ENCODE peak calls at places on chromosomes 4 and X, in four cellular contexts. Q, W, M and C are unnamed samples.

GRCh38 chr4:31051565-31051964 is 331.4 kb downstream of the PCDH7 start:
- DNase-seq in Q (no peak), W (no peak), M (no peak), C (no peak)

GRCh38 chr4:76703123-76703490 is 194.8 kb downstream of the SOWAHB start:
- DNase-seq in Q (no peak), W (no peak), M (no peak), C (no peak)

GRCh38 chrX:155065035-155065734 is 5.8 kb downstream of the CMC4 start:
- DNase-seq in Q (no peak), W (peak; percentile 80), M (no peak), C (no peak)

GRCh38 chr4:67052981-67053380 is 492.3 kb downstream of the CENPC start:
- DNase-seq in Q (no peak), W (no peak), M (no peak), C (no peak)

GRCh38 chrX:104172788-104173187 is 6.5 kb downstream of the FAM199X start:
- DNase-seq in Q (no peak), W (peak; percentile 26), M (no peak), C (no peak)

GRCh38 chr4:54063737-54064316 is 578 bp downstream of the CHIC2 start:
- DNase-seq in Q (peak; percentile 38), W (no peak), M (peak; percentile 53), C (no peak)

GRCh38 chr4:182843813-182844325 is 73.3 kb downstream of the DCTD start:
- DNase-seq in Q (no peak), W (no peak), M (no peak), C (no peak)

GRCh38 chr4:124833831-124834505 is 121.4 kb upstream of the ANKRD50 start:
- DNase-seq in Q (no peak), W (no peak), M (no peak), C (no peak)

GRCh38 chr4:122508083-122508482 is 51.6 kb upstream of the IL2 start:
- DNase-seq in Q (no peak), W (no peak), M (no peak), C (no peak)

GRCh38 chr4:128686810-128687209 is 122.7 kb upstream of the JADE1 start:
- DNase-seq in Q (no peak), W (no peak), M (no peak), C (no peak)

GRCh38 chr4:128322986-128323385 is 35.4 kb upstream of the PGRMC2 start:
- DNase-seq in Q (no peak), W (peak; percentile 77), M (no peak), C (no peak)

GRCh38 chr4:113635739-113636437 is 125.7 kb downstream of the CAMK2D start:
- DNase-seq in Q (no peak), W (peak; percentile 58), M (no peak), C (no peak)

GRCh38 chr4:73311428-73311827 is 52.8 kb upstream of the ANKRD17 start:
- DNase-seq in Q (no peak), W (peak; percentile 61), M (no peak), C (no peak)

GRCh38 chr4:119490335-119490734 is 138.3 kb downstream of the PDE5A start:
- DNase-seq in Q (peak; percentile 20), W (peak; percentile 39), M (no peak), C (no peak)

GRCh38 chr4:2852481-2852881 is 8.8 kb downstream of the ADD1 start:
- DNase-seq in Q (no peak), W (no peak), M (no peak), C (no peak)

GRCh38 chrX:85084770-85085393 is 81.2 kb downstream of the APOOL start:
- DNase-seq in Q (peak; percentile 5), W (peak; percentile 54), M (no peak), C (peak; percentile 25)

GRCh38 chrX:119069762-119070161 is 3.0 kb upstream of the CT47C1 start:
- DNase-seq in Q (no peak), W (no peak), M (no peak), C (no peak)

GRCh38 chr4:1472911-1473518 is 66.8 kb upstream of the NKX1-1 start:
- DNase-seq in Q (no peak), W (no peak), M (no peak), C (no peak)

GRCh38 chrX:49838374-49838773 is 9.3 kb downstream of the PAGE4 start:
- DNase-seq in Q (peak; percentile 24), W (peak; percentile 27), M (no peak), C (peak; percentile 20)

DNA sequence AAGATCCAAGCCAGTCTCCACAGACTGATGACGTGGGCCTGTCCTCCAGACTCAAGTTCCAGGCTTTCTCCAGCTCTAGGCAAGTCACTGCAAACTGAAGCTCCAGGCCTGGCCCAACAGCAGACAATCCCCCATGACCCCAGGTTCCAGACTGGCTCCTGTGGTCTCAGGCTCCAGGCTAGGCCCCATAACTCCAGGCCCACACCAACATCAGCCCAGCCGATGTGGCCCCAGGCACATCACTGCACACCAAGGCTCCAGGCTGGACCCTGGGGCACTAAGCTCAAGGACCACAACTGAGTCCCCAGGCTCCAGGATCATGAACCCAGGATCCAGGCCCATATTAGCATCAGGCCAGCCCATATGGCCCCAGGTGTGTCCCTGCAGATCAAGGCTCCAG is 143.6 kb downstream of the COX7B2 start:
- DNase-seq in Q (no peak), W (no peak), M (no peak), C (no peak)
- TF ChIP-seq CTCF in Q (no peak), W (no peak), M (no peak), C (no peak)

DNA sequence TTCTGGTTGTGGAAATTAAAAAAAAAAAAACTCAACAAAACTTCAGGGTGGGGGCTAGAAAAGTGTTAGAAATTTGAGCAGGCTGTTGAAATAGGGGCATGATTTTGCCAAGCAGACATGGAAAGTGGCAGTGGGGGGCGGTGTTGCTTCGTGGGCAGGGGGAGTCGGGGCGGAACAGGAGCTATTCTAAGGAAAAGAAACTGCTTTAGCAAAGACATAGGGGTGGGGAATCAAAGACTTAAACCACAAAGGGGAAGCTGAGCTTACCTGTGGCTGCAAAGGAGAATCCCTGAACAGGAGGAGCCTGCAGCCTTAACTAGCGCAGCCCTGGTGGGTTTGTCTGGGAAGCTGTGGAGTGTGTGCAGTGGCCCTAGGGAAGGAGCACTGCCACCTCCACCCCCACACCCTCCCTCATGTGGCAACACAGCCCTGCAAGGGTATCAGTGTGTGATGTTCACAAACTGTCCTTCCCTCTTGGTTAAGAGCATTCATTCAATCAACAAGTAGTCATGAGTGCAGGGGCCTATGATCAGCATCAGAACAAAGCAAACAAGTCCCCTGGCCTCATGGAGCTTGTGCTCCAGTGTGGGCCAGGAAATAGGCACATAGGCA is 20.5 kb downstream of the SEL1L3 start:
- DNase-seq in Q (no peak), W (no peak), M (no peak), C (no peak)
- TF ChIP-seq CTCF in Q (no peak), W (no peak), M (no peak), C (no peak)

GRCh38 chr4:184388106-184388505 is 86.2 kb downstream of the IRF2 start:
- DNase-seq in Q (no peak), W (no peak), M (no peak), C (no peak)

GRCh38 chr4:184392748-184393334 is 81.5 kb downstream of the IRF2 start:
- DNase-seq in Q (no peak), W (no peak), M (no peak), C (no peak)

GRCh38 chr4:184392321-184392720 is 82.0 kb downstream of the IRF2 start:
- DNase-seq in Q (no peak), W (no peak), M (no peak), C (no peak)

GRCh38 chr4:184387351-184387750 is 87.0 kb downstream of the IRF2 start:
- DNase-seq in Q (no peak), W (no peak), M (no peak), C (no peak)

GRCh38 chr4:184389978-184390518 is 84.3 kb downstream of the IRF2 start:
- DNase-seq in Q (no peak), W (no peak), M (no peak), C (no peak)
- TF ChIP-seq CTCF in Q (no peak), W (no peak), M (no peak), C (no peak)

DNA sequence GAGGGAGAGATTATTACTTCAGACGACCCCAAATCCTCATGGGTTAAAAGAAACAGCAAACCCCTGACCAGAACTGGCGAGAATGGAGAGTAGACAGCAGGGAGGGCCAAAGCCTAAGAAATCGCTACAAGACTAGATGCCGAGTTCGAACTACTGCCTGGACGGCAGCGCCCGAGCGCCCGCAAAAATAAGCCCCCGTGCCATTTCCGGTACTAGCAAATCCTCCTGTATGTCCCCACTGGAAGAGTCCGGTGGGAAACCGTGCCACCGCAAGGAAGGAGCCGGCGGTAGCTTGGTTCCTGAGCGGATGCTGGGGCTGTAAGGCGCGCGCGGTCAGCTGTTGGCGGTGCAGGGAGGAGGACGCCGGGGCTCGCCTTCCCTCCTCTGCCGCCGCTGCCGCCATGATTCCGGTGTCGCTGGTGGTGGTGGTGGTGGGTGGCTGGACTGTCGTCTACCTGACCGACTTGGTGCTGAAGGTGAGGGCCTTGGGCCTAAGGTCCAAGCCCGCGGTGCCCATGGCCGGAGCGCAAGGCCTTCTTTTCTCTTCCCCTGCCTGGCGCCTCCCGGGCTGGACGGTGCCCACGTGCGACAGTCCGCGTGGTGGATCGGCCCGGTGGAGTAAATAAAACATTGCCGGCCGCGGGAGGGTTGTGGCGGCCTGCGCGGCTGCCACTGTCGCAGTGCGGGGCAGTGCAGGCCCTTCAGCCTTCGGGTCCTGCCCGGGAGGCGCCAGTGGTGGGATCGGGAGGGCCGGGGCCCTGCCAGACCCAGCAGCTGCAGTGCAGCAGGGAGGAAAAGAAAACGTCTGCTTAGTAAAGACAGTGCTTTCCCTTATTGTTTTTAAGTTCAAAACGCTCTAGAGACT is at the start of gene MBTPS2:
- DNase-seq in Q (peak; percentile 77), W (peak; percentile 92), M (peak; percentile 87), C (peak; percentile 78)
- TF ChIP-seq CTCF in Q (no peak), W (peak; percentile 7), M (peak; percentile 5), C (no peak)

DNA sequence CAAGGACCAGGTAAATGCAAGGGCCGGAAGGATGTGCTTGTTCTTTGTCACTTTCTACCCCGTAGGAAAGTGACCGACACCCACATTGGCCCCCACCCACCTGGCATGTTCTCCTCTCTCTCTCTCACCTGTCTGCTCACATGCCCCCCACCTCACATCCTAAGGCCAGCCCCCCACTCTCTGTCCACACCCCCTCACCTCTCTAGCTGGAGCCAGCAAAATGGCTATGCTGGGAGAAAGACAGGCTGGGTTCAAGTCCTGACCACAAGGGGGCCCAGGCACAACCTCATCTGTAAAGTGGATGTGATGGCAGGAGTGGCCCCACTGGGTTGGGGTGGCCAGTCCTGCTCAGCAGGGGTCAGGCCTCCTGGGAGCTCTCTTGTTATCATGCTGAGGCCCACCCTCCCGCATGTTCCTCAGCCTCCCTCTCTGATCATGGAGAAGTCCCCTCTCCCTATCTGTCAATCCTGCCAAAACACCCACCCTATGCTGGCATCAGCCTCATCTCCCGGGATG is 1.7 kb upstream of the PPP2R2C start:
- DNase-seq in Q (peak; percentile 45), W (no peak), M (no peak), C (no peak)
- TF ChIP-seq CTCF in Q (peak; percentile 61), W (peak; percentile 20), M (no peak), C (no peak)

GRCh38 chrX:38717871-38718270 is 83.4 kb upstream of the MID1IP1 start:
- DNase-seq in Q (peak; percentile 3), W (peak; percentile 22), M (no peak), C (no peak)
- TF ChIP-seq CTCF in Q (peak; percentile 53), W (peak; percentile 52), M (no peak), C (peak; percentile 39)

GRCh38 chrX:147570483-147570882 is 341.2 kb upstream of the FMR1 start:
- DNase-seq in Q (no peak), W (no peak), M (no peak), C (no peak)
- TF ChIP-seq CTCF in Q (no peak), W (no peak), M (no peak), C (no peak)